ENCODE peak calls at places on chromosomes 4 and X, in four cellular contexts. E is EH, S is GM13977, X is NCI-H510A. K is an unnamed sample.

GRCh38 chrX:37863728-37864127 is 16.4 kb upstream of the DYNLT3 start:
- DNase-seq in E (no peak), S (no peak), X (no peak), K (no peak)

GRCh38 chrX:38489341-38489740 is 72.0 kb upstream of the TSPAN7 start:
- DNase-seq in E (no peak), S (no peak), X (no peak), K (no peak)

GRCh38 chr4:39544580-39545315 is 17.5 kb upstream of the UGDH start:
- DNase-seq in E (peak; percentile 78), S (no peak), X (no peak), K (no peak)

GRCh38 chr4:81032174-81032551 is 1.7 kb downstream of the BMP3 start:
- DNase-seq in E (no peak), S (no peak), X (no peak), K (no peak)

GRCh38 chrX:41779058-41779564 is 55.1 kb downstream of the GPR82 start:
- DNase-seq in E (peak; percentile 65), S (no peak), X (no peak), K (no peak)

GRCh38 chrX:81259008-81259713 is 57.3 kb downstream of the SH3BGRL start:
- DNase-seq in E (peak; percentile 83), S (no peak), X (no peak), K (no peak)

GRCh38 chrX:149618871-149619270 is 12.7 kb downstream of the TMEM185A start:
- DNase-seq in E (no peak), S (no peak), X (no peak), K (no peak)

GRCh38 chr4:41349021-41349420 is 92.3 kb downstream of the UCHL1 start:
- DNase-seq in E (peak; percentile 76), S (no peak), X (no peak), K (no peak)

GRCh38 chrX:68419934-68420333 is 13.4 kb downstream of the OPHN1 start:
- DNase-seq in E (no peak), S (no peak), X (no peak), K (no peak)

GRCh38 chr4:82739292-82740190 is 59.1 kb downstream of the SCD5 start:
- DNase-seq in E (peak; percentile 51), S (peak; percentile 79), X (no peak), K (peak; percentile 24)